ENCODE peak calls at places on chromosomes 2 and 18, in nine cellular contexts. Q is cardiac fibroblast, R is thoracic aorta, A is fibroblast of mammary gland, M is Peyer's patch, L is left ventricle myocardium inferior, G is fibroblast of the aortic adventitia, U is kidney, J is heart left ventricle. P is an unnamed sample.
A peak's percentile ranks its signal among the peaks of the same experiment; 100 is the strongest.

GRCh38 chr2:135948642-135949355 is 36.6 kb downstream of the DARS1 start:
- DNase-seq in J (no peak), U (no peak), G (peak; percentile 58), M (no peak), R (no peak), L (no peak), A (peak; percentile 86), Q (peak; percentile 79), P (no peak)

GRCh38 chr2:168355779-168356178 is 100.3 kb upstream of the CERS6 start:
- DNase-seq in Q (no peak), R (no peak), J (no peak), U (no peak), G (no peak), A (no peak), L (no peak), M (no peak), P (no peak)

GRCh38 chr2:152473151-152473857 is 138.3 kb downstream of the FMNL2 start:
- DNase-seq in U (no peak), Q (no peak), R (no peak), G (no peak), A (no peak), J (no peak), L (no peak), M (no peak), P (no peak)

GRCh38 chr2:239178954-239179353 is 221.9 kb downstream of the HDAC4 start:
- DNase-seq in G (no peak), J (peak; percentile 49), R (no peak), M (no peak), L (peak; percentile 5), U (peak; percentile 54), A (no peak), Q (no peak), P (no peak)

GRCh38 chr18:9062418-9062751 is 40.1 kb upstream of the NDUFV2 start:
- DNase-seq in U (no peak), L (no peak), R (no peak), A (no peak), J (no peak), M (no peak), G (no peak), Q (no peak), P (no peak)

GRCh38 chr2:121524650-121525425 is 5.8 kb upstream of the RNU4ATAC start:
- DNase-seq in U (no peak), R (no peak), A (no peak), Q (no peak), J (no peak), M (no peak), L (no peak), G (no peak), P (no peak)

GRCh38 chr2:241258505-241259160 is 56.8 kb downstream of the HDLBP start:
- DNase-seq in J (no peak), L (no peak), G (no peak), U (no peak), A (no peak), Q (no peak), R (no peak), M (no peak), P (no peak)

GRCh38 chr2:204947448-204947847 is 402.2 kb downstream of the PARD3B start:
- DNase-seq in L (no peak), G (no peak), M (no peak), J (no peak), Q (no peak), A (no peak), U (no peak), R (no peak), P (no peak)

GRCh38 chr2:183465048-183465447 is 340.8 kb downstream of the NUP35 start:
- DNase-seq in M (no peak), Q (no peak), R (no peak), A (no peak), U (no peak), L (no peak), G (no peak), J (no peak), P (no peak)

GRCh38 chr2:218329027-218329825 is 27.4 kb upstream of the CATIP start:
- DNase-seq in G (no peak), M (no peak), L (no peak), Q (no peak), J (no peak), R (no peak), A (no peak), U (no peak), P (no peak)

GRCh38 chr2:85438291-85439110 is 20.0 kb downstream of the SH2D6 start:
- DNase-seq in G (no peak), M (no peak), A (no peak), L (peak; percentile 48), R (no peak), J (peak; percentile 68), Q (peak; percentile 9), U (peak; percentile 74), P (no peak)

GRCh38 chr2:225002039-225002655 is 40.1 kb downstream of the DOCK10 start:
- DNase-seq in R (peak; percentile 49), Q (peak; percentile 89), L (no peak), A (peak; percentile 85), G (peak; percentile 88), M (peak; percentile 81), U (no peak), J (no peak), P (no peak)

GRCh38 chr2:127142663-127143630 is 36.0 kb upstream of the BIN1 start:
- DNase-seq in J (no peak), A (peak; percentile 27), Q (no peak), R (no peak), G (peak; percentile 21), U (peak; percentile 12), M (no peak), L (no peak), P (no peak)

GRCh38 chr2:25844089-25844488 is 34.2 kb downstream of the ASXL2 start:
- DNase-seq in G (peak; percentile 57), U (no peak), M (no peak), Q (peak; percentile 56), J (no peak), A (peak; percentile 64), R (no peak), L (no peak), P (peak; percentile 1)

GRCh38 chr2:46184794-46185583 is 112.2 kb upstream of the EPAS1 start:
- DNase-seq in L (no peak), U (no peak), R (no peak), Q (no peak), A (no peak), G (no peak), M (no peak), J (no peak), P (no peak)

GRCh38 chr2:238872628-238873400 is 24.9 kb downstream of the TWIST2 start:
- DNase-seq in J (no peak), A (no peak), L (no peak), M (no peak), G (no peak), U (no peak), Q (no peak), R (no peak), P (no peak)

GRCh38 chr2:189076572-189076971 is 102.4 kb downstream of the COL3A1 start:
- DNase-seq in A (peak; percentile 66), L (peak; percentile 17), U (no peak), M (no peak), R (no peak), G (peak; percentile 40), Q (peak; percentile 71), J (no peak), P (no peak)

GRCh38 chr2:75560022-75560767 is 544 bp downstream of the EVA1A start:
- DNase-seq in U (peak; percentile 67), M (no peak), G (peak; percentile 55), A (peak; percentile 41), J (no peak), L (peak; percentile 33), R (no peak), Q (peak; percentile 51), P (no peak)
- TF ChIP-seq CTCF in U (peak; percentile 18), M (no peak), G (peak; percentile 48), A (peak; percentile 36), J (no peak), L (no peak), R (no peak), Q (peak; percentile 36), P (peak; percentile 49)

GRCh38 chr18:41954827-41955613 is at the start of gene PIK3C3:
- DNase-seq in Q (peak; percentile 99), R (peak; percentile 85), M (peak; percentile 91), G (peak; percentile 99), A (peak; percentile 97), J (peak; percentile 99), L (peak; percentile 98), U (peak; percentile 98), P (peak; percentile 93)

GRCh38 chr18:41959045-41959444 is 4.0 kb downstream of the PIK3C3 start:
- DNase-seq in Q (no peak), M (no peak), G (no peak), U (no peak), L (no peak), A (no peak), J (no peak), R (no peak), P (no peak)

GRCh38 chr18:41955688-41956087 is 654 bp downstream of the PIK3C3 start:
- DNase-seq in Q (no peak), R (no peak), G (no peak), U (no peak), A (no peak), M (no peak), J (no peak), L (no peak), P (no peak)
- H3K4me3 ChIP-seq in Q (peak overlapping the region; percentile 75), R (peak overlapping the region; percentile 84), G (peak overlapping the region; percentile 95), U (peak overlapping the region; percentile 99), A (peak overlapping the region; percentile 97), M (peak overlapping the region; percentile 92), J (peak overlapping the region; percentile 86), L (peak overlapping the region; percentile 92), P (peak overlapping the region; percentile 83)

DNA sequence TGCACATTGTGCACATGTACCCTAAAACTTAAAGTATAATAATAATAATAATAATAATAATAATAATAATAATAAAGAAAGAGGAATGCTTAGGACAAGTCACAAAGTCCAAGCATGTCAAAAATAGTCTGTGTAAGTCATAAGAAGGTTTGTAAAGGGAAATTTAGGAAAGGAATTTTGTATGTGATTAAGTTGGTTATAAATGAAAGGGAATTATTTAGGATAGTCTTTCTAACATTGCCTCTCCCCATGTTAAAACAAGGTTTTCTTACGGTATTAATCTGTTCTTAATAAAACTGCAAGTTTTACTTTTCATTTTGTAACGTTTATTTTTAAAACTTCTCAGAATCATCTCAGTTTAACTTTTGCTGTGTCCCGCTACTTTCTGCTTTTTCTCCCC is 62.7 kb downstream of the SESTD1 start:
- DNase-seq in R (no peak), U (no peak), L (no peak), G (no peak), Q (peak; percentile 61), A (peak; percentile 70), J (no peak), M (no peak), P (no peak)
- TF ChIP-seq CTCF in R (no peak), U (no peak), L (no peak), G (no peak), Q (no peak), A (no peak), J (no peak), M (no peak), P (no peak)

GRCh38 chr2:80361904-80362303 is 57.4 kb upstream of the LRRTM1 start:
- DNase-seq in J (no peak), M (no peak), U (no peak), A (no peak), G (no peak), Q (no peak), L (no peak), R (no peak), P (no peak)
- H3K4me3 ChIP-seq in J (no peak overlapping the region), M (no peak overlapping the region), U (no peak overlapping the region), A (no peak overlapping the region), G (no peak overlapping the region), Q (no peak overlapping the region), L (no peak overlapping the region), R (no peak overlapping the region), P (no peak overlapping the region)